ENCODE peak calls at places on chromosome 10, in five cellular contexts. E, N, I, J and U are unnamed samples. For H3K4me1, the result is how much of the 10 kb centered on the place peaks cover.

GRCh38 chr10:16843252-16843870 is 26.1 kb upstream of the RSU1 start:
- DNase-seq in N (peak), J (peak), I (peak), E (peak), U (peak)

GRCh38 chr10:129760003-129760315 is 204.1 kb downstream of the EBF3 start:
- DNase-seq in N (no peak), J (no peak), E (no peak), I (no peak), U (no peak)

GRCh38 chr10:70376436-70377378 is 5.7 kb downstream of the LRRC20 start:
- DNase-seq in N (peak), E (no peak), J (no peak), I (no peak), U (peak)

GRCh38 chr10:95388539-95388938 is 97.7 kb upstream of the PDLIM1 start:
- DNase-seq in I (no peak), J (no peak), E (no peak), N (peak), U (no peak)

GRCh38 chr10:24150853-24151252 is 58.1 kb upstream of the KIAA1217 start:
- DNase-seq in E (no peak), N (no peak), I (no peak), J (no peak), U (no peak)

GRCh38 chr10:49649294-49649693 is 30.2 kb upstream of the C10orf53 start:
- DNase-seq in J (no peak), N (no peak), E (peak), I (no peak), U (peak)

GRCh38 chr10:68154211-68154497 is 44.9 kb downstream of the MYPN start:
- DNase-seq in J (no peak), I (no peak), E (peak), N (no peak), U (peak)

GRCh38 chr10:128846927-128847326 is 620.1 kb upstream of the MGMT start:
- DNase-seq in E (no peak), N (no peak), J (no peak), I (no peak), U (no peak)

GRCh38 chr10:131001438-131001837 is 310.1 kb downstream of the TCERG1L start:
- DNase-seq in N (no peak), I (no peak), J (no peak), E (no peak), U (no peak)

GRCh38 chr10:63157845-63158624 is 24.9 kb downstream of the NRBF2 start:
- DNase-seq in I (peak), E (peak), N (peak), J (peak), U (peak)

GRCh38 chr10:81548160-81548559 is 326.8 kb upstream of the NRG3 start:
- DNase-seq in I (no peak), E (peak), N (no peak), J (no peak), U (no peak)

GRCh38 chr10:48543445-48543844 is 61.4 kb downstream of the ARHGAP22 start:
- DNase-seq in J (no peak), E (no peak), I (no peak), N (peak), U (no peak)

GRCh38 chr10:3067045-3067858 is at the start of gene PFKP:
- DNase-seq in E (peak), J (no peak), I (no peak), N (no peak), U (peak)

GRCh38 chr10:132546567-132547420 is 9.2 kb downstream of the INPP5A start:
- DNase-seq in N (no peak), J (no peak), I (no peak), E (no peak), U (no peak)

GRCh38 chr10:63467833-63468232 is 2.1 kb upstream of the JMJD1C start:
- DNase-seq in I (no peak), J (no peak), E (no peak), N (no peak), U (peak)

GRCh38 chr10:121310151-121310711 is 288.0 kb downstream of the FGFR2 start:
- DNase-seq in J (peak), E (peak), I (no peak), N (no peak), U (no peak)

GRCh38 chr10:112778579-112778978 is 171.5 kb upstream of the TCF7L2 start:
- DNase-seq in N (peak), I (no peak), J (no peak), E (no peak), U (no peak)

GRCh38 chr10:132344386-132344785 is 12.4 kb downstream of the LRRC27 start:
- DNase-seq in E (no peak), J (no peak), N (no peak), I (no peak), U (no peak)

GRCh38 chr10:17201165-17202013 is at the start of gene TRDMT1:
- DNase-seq in N (peak), E (peak), J (peak), I (peak), U (peak)

GRCh38 chr10:132678436-132679216 is 107.3 kb downstream of the NKX6-2 start:
- DNase-seq in J (no peak), I (no peak), N (no peak), E (no peak), U (no peak)

GRCh38 chr10:86863443-86863842 is 94.0 kb downstream of the MMRN2 start:
- DNase-seq in N (no peak), E (no peak), I (no peak), J (no peak), U (no peak)

GRCh38 chr10:31760674-31761081 is 168.0 kb downstream of the ARHGAP12 start:
- DNase-seq in J (no peak), N (no peak), E (no peak), I (no peak), U (peak)

GRCh38 chr10:122054046-122055025 is 65.4 kb downstream of the TACC2 start:
- DNase-seq in I (peak), N (peak), J (no peak), E (peak), U (peak)

GRCh38 chr10:52653510-52653909 is 119.1 kb downstream of the MBL2 start:
- DNase-seq in J (no peak), E (no peak), N (peak), I (no peak), U (peak)

GRCh38 chr10:110873951-110874350 is 2.2 kb downstream of the PDCD4 start:
- DNase-seq in J (no peak), N (no peak), I (no peak), E (no peak), U (no peak)

GRCh38 chr10:4771554-4772201 is 54.3 kb upstream of the AKR1E2 start:
- DNase-seq in I (no peak), E (no peak), J (no peak), N (peak), U (peak)

GRCh38 chr10:36531621-36532020 is 593.8 kb upstream of the ANKRD30A start:
- DNase-seq in N (peak), I (no peak), J (no peak), E (no peak), U (peak)

GRCh38 chr10:89019589-89020327 is 29.2 kb downstream of the FAS start:
- DNase-seq in J (no peak), N (no peak), I (no peak), E (peak), U (no peak)

GRCh38 chr10:62456611-62457101 is 82.5 kb downstream of the ZNF365 start:
- DNase-seq in J (peak), E (no peak), N (no peak), I (no peak), U (peak)

GRCh38 chr10:73828166-73828565 is 16.8 kb upstream of the NDST2 start:
- DNase-seq in E (no peak), I (no peak), N (no peak), J (no peak), U (no peak)

GRCh38 chr10:11175823-11176243 is 158.2 kb downstream of the CELF2 start:
- DNase-seq in I (no peak), N (no peak), J (peak), E (no peak), U (no peak)

GRCh38 chr10:60975716-60976115 is 31.7 kb upstream of the RHOBTB1 start:
- DNase-seq in E (no peak), I (no peak), J (no peak), N (no peak), U (no peak)

GRCh38 chr10:84333864-84334451 is 5.6 kb downstream of the CCSER2 start:
- DNase-seq in I (no peak), E (no peak), N (no peak), J (peak), U (peak)

GRCh38 chr10:111824128-111824527 is 359.4 kb downstream of the GPAM start:
- DNase-seq in N (no peak), I (no peak), E (no peak), J (no peak), U (no peak)

GRCh38 chr10:3907514-3907913 is 122.5 kb upstream of the KLF6 start:
- DNase-seq in J (no peak), N (no peak), I (no peak), E (no peak), U (peak)

GRCh38 chr10:74163313-74164068 is 12.5 kb downstream of the ADK start:
- DNase-seq in J (peak), N (no peak), I (no peak), E (no peak), U (no peak)

GRCh38 chr10:133285217-133285616 is 8.5 kb upstream of the ADAM8 start:
- DNase-seq in E (no peak), N (no peak), I (no peak), J (peak), U (no peak)

DNA sequence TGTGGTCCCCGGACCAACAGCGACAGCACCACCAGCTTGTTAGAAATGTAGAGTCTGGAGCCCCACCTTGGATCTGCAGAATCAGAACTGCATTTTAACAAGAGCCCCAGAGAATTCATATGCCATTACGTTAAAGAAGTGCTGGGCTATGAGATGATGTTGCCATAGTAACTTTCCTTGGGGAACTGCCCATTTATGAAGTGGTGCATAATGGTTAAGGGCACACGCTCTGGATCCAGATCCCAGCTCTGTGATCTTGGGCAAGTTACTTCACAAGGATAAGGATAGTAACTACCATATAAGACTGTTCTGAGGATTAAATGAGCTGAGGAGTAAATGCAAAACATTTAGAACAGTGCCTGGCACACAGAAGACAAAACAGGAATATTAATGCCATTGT is 48.8 kb downstream of the ZCCHC24 start:
- DNase-seq in I (no peak), E (no peak), J (no peak), N (no peak), U (no peak)
- H3K4me1 ChIP-seq in I (under half), E (under half), J (under half), N (under half), U (half or more)

GRCh38 chr10:46268076-46268881 is 18.5 kb upstream of the ANTXRL start:
- DNase-seq in E (no peak), N (no peak), I (no peak), J (no peak), U (no peak)
- TF ChIP-seq EZH2phosphoT487 in E (no peak), N (no peak), I (no peak), J (no peak), U (no peak)

GRCh38 chr10:102965455-102965854 is 47.4 kb downstream of the CNNM2 start:
- DNase-seq in I (no peak), J (no peak), N (no peak), E (no peak), U (no peak)
- H3K9ac ChIP-seq in I (no peak), J (no peak), N (no peak), E (no peak), U (no peak)

GRCh38 chr10:30006410-30006809 is 53.0 kb downstream of the JCAD start:
- DNase-seq in I (no peak), N (no peak), J (no peak), E (no peak), U (no peak)
- H3K4me1 ChIP-seq in I (under half), N (under half), J (under half), E (under half), U (under half)

GRCh38 chr10:76618641-76619040 is 1019.0 kb downstream of the KCNMA1 start:
- DNase-seq in E (no peak), J (no peak), N (no peak), I (no peak), U (no peak)

GRCh38 chr10:76618171-76618570 is 1019.4 kb downstream of the KCNMA1 start:
- DNase-seq in N (no peak), J (no peak), I (no peak), E (no peak), U (no peak)

GRCh38 chr10:76626406-76626805 is 1011.2 kb downstream of the KCNMA1 start:
- DNase-seq in E (no peak), N (no peak), I (no peak), J (no peak), U (no peak)

GRCh38 chr10:76624470-76624869 is 1013.1 kb downstream of the KCNMA1 start:
- DNase-seq in N (peak), I (no peak), J (no peak), E (no peak), U (no peak)

DNA sequence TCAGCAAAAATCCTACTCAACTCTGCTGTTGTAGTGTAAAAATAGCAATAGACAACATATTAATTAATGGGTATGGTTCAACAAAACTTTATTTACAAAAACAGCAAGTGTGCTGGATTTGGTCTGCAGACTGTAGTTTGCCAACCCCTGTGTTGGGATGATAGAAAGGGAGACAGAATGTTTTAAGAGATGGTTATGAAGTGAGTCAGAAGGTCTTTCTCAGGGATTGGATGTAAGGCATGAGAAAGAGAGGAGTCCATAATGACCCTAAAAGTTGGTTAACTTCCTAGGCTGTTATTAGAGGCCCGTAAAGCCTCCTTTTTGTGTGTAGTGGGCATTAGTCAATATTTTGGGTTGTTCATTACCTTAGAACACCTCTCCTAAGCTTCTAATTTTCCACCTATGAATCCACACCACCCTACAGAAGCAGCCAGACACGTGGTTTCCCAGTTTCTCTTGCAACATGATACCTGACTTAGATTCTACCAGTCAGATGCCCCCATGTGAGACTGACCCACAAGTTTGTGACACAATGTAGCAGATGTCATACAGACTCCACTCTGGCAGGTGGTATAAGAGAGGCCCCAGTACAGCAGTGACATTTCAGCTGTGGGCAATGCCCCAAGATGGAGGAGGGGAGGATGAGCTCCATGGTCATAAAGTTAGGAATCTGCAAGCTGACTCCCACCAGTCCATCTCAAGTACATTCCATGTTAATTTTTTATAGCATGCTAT is 1015.6 kb downstream of the KCNMA1 start:
- DNase-seq in I (no peak), N (no peak), E (no peak), J (no peak), U (peak)
- TF ChIP-seq EZH2phosphoT487 in I (no peak), N (no peak), E (no peak), J (no peak), U (no peak)

DNA sequence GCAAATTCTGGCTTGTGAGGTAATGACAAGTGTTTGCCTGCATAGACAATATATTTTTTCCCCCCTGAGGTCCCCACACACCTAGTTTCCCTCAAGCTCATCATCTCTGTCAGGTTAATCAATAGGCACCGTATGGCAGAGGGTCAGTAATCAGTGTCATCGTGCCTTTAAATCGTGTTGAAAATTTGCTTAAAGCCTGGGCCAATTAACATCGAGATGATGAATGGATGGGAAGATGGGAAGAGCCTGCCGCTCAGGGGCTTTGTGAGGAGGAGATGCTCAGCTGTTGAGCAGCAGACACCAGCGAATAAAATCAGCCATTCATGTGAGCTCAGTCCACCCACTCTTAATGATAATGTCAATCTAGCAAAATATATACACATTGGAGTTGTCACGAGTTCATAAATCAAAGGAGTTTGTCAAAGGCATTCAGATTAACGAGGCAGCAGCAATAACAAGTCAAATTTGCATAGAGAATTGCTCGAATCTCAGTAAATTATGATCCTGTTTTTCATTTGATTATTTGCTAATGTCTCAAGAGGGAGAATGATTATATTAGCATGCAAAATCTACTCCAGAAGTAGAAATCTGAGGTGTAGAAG is 97.7 kb downstream of the BTRC start:
- DNase-seq in E (peak), I (no peak), N (no peak), J (no peak), U (no peak)
- H3K9ac ChIP-seq in E (no peak), I (no peak), N (no peak), J (no peak), U (no peak)

GRCh38 chr10:77872151-77872946 is 54.2 kb downstream of the DLG5 start:
- DNase-seq in J (no peak), N (no peak), I (no peak), E (no peak), U (no peak)
- H3K4me1 ChIP-seq in J (under half), N (under half), I (under half), E (under half), U (under half)